ENCODE peak calls at places on chromosome 6, in five cellular contexts. F is EL; V is A549; S is tibial artery; O is stimulated activated CD4-positive, alpha-beta T cell treated with anti-CD3 and anti-CD28 coated beads, Interleukin-4, amount 100 ng/mL, for 1 hour. D is an unnamed sample.
A peak's percentile ranks its signal among the peaks of the same experiment; 100 is the strongest.

GRCh38 chr6:95581073-95581472 is 3.7 kb downstream of the MANEA start:
- DNase-seq in F (peak; percentile 27), V (no peak), S (no peak), O (no peak), D (no peak)

GRCh38 chr6:11110921-11111768 is at the start of gene ERVFRD-1:
- DNase-seq in F (no peak), V (no peak), S (no peak), O (no peak), D (no peak)

GRCh38 chr6:56353860-56354259 is 106.5 kb upstream of the COL21A1 start:
- DNase-seq in F (no peak), V (no peak), S (no peak), O (no peak), D (no peak)

GRCh38 chr6:9543649-9544048 is 871.2 kb downstream of the TFAP2A start:
- DNase-seq in F (no peak), V (no peak), S (no peak), O (no peak), D (no peak)

GRCh38 chr6:111925296-111925695 is 52.0 kb upstream of the FYN start:
- DNase-seq in F (peak; percentile 84), V (no peak), S (no peak), O (no peak), D (peak; percentile 57)

GRCh38 chr6:143600821-143601220 is 76.9 kb upstream of the PHACTR2 start:
- DNase-seq in F (no peak), V (no peak), S (no peak), O (no peak), D (no peak)

GRCh38 chr6:36290668-36291620 is 21.1 kb downstream of the PNPLA1 start:
- DNase-seq in F (peak; percentile 62), V (peak; percentile 18), S (no peak), O (no peak), D (peak; percentile 23)

GRCh38 chr6:143955971-143956370 is 52.1 kb downstream of the PLAGL1 start:
- DNase-seq in F (peak; percentile 59), V (no peak), S (no peak), O (no peak), D (peak; percentile 12)

GRCh38 chr6:72825265-72825918 is 203.5 kb downstream of the KCNQ5 start:
- DNase-seq in F (peak; percentile 64), V (no peak), S (no peak), O (no peak), D (peak; percentile 42)

GRCh38 chr6:17015551-17016381 is 86.1 kb upstream of the STMND1 start:
- DNase-seq in F (no peak), V (no peak), S (peak; percentile 38), O (peak; percentile 13), D (no peak)

GRCh38 chr6:42366999-42367352 is 84.8 kb downstream of the TRERF1 start:
- DNase-seq in F (no peak), V (no peak), S (no peak), O (no peak), D (no peak)

GRCh38 chr6:136521430-136521829 is 28.8 kb downstream of the MAP7 start:
- DNase-seq in F (no peak), V (no peak), S (no peak), O (no peak), D (no peak)

D was measured in PC-3.